ENCODE peak calls at places on chromosomes 2 and 18, in four cellular contexts. One of them, this sample, is unnamed.

GRCh38 chr2:237627463-237628321 is at the start of gene LRRFIP1:
- DNase-seq in thoracic aorta: no peak
- DNase-seq in mammary epithelial cell: no peak
- DNase-seq in IMR-90: no peak
- DNase-seq in this sample: peak

GRCh38 chr2:46148369-46148736 is 148.9 kb upstream of the EPAS1 start:
- DNase-seq in mammary epithelial cell: no peak
- DNase-seq in IMR-90: no peak
- DNase-seq in thoracic aorta: no peak
- DNase-seq in this sample: no peak

GRCh38 chr18:65567372-65567771 is 183.4 kb upstream of the CDH7 start:
- DNase-seq in mammary epithelial cell: no peak
- DNase-seq in IMR-90: no peak
- DNase-seq in thoracic aorta: no peak
- DNase-seq in this sample: no peak

GRCh38 chr18:35580748-35581534 is 599 bp upstream of the GALNT1 start:
- DNase-seq in IMR-90: peak
- DNase-seq in mammary epithelial cell: peak
- DNase-seq in thoracic aorta: no peak
- DNase-seq in this sample: peak

GRCh38 chr2:231483398-231484329 is 19.4 kb upstream of the NCL start:
- DNase-seq in thoracic aorta: no peak
- DNase-seq in mammary epithelial cell: no peak
- DNase-seq in IMR-90: no peak
- DNase-seq in this sample: peak

GRCh38 chr2:41933585-41934322 is 114.1 kb upstream of the PKDCC start:
- DNase-seq in mammary epithelial cell: peak
- DNase-seq in IMR-90: peak
- DNase-seq in thoracic aorta: no peak
- DNase-seq in this sample: peak

GRCh38 chr18:519019-519879 is 18.7 kb upstream of the COLEC12 start:
- DNase-seq in mammary epithelial cell: no peak
- DNase-seq in thoracic aorta: no peak
- DNase-seq in IMR-90: peak
- DNase-seq in this sample: peak

GRCh38 chr2:178990533-178991241 is 59.2 kb downstream of the CCDC141 start:
- DNase-seq in mammary epithelial cell: no peak
- DNase-seq in IMR-90: no peak
- DNase-seq in thoracic aorta: no peak
- DNase-seq in this sample: no peak

GRCh38 chr2:9102861-9103662 is 99.6 kb upstream of the MBOAT2 start:
- DNase-seq in mammary epithelial cell: peak
- DNase-seq in thoracic aorta: no peak
- DNase-seq in IMR-90: no peak
- DNase-seq in this sample: peak

GRCh38 chr2:196464311-196464710 is 175.2 kb upstream of the CCDC150 start:
- DNase-seq in mammary epithelial cell: no peak
- DNase-seq in thoracic aorta: no peak
- DNase-seq in IMR-90: peak
- DNase-seq in this sample: peak

GRCh38 chr2:196463706-196464105 is 175.8 kb upstream of the CCDC150 start:
- DNase-seq in IMR-90: no peak
- DNase-seq in mammary epithelial cell: no peak
- DNase-seq in thoracic aorta: no peak
- DNase-seq in this sample: no peak

GRCh38 chr2:196466581-196466980 is 172.9 kb upstream of the CCDC150 start:
- DNase-seq in mammary epithelial cell: no peak
- DNase-seq in IMR-90: no peak
- DNase-seq in thoracic aorta: no peak
- DNase-seq in this sample: no peak

GRCh38 chr2:196473617-196474016 is 165.9 kb upstream of the CCDC150 start:
- DNase-seq in IMR-90: no peak
- DNase-seq in mammary epithelial cell: no peak
- DNase-seq in thoracic aorta: no peak
- DNase-seq in this sample: no peak

DNA sequence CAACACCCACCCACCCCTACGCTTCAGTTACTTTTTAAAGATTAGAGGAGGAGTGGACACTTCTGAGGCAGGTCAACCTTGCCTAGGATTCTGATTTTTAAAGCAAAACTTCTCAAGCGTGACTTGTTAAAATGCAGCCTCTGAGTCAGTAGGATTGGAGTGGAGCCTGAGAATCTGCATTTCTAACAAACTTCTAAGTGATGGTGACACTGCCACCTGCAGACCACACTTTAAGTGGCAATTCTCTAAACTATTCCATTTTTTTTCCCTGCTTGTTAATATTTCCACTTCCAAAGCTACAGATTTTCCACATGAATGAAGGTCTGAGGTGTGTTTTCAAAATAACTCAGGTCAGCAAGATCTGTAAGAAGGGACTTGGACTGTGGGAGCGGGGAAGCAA is 171.1 kb upstream of the CCDC150 start:
- DNase-seq in thoracic aorta: no peak
- DNase-seq in IMR-90: no peak
- DNase-seq in mammary epithelial cell: no peak
- DNase-seq in this sample: no peak
- TF ChIP-seq CTCF in thoracic aorta: no peak
- TF ChIP-seq CTCF in IMR-90: peak
- TF ChIP-seq CTCF in mammary epithelial cell: no peak
- TF ChIP-seq CTCF in this sample: no peak

GRCh38 chr2:218401834-218402370 is 2.2 kb downstream of the CTDSP1 start:
- DNase-seq in mammary epithelial cell: no peak
- DNase-seq in thoracic aorta: no peak
- DNase-seq in IMR-90: no peak
- DNase-seq in this sample: no peak

GRCh38 chr2:218400167-218400929 is 680 bp downstream of the CTDSP1 start:
- DNase-seq in IMR-90: no peak
- DNase-seq in thoracic aorta: no peak
- DNase-seq in mammary epithelial cell: peak
- DNase-seq in this sample: peak

GRCh38 chr2:218399391-218400166 is at the start of gene CTDSP1:
- DNase-seq in mammary epithelial cell: peak
- DNase-seq in IMR-90: peak
- DNase-seq in thoracic aorta: peak
- DNase-seq in this sample: peak

GRCh38 chr2:218402491-218402901 is 2.8 kb downstream of the CTDSP1 start:
- DNase-seq in thoracic aorta: no peak
- DNase-seq in mammary epithelial cell: no peak
- DNase-seq in IMR-90: no peak
- DNase-seq in this sample: no peak

DNA sequence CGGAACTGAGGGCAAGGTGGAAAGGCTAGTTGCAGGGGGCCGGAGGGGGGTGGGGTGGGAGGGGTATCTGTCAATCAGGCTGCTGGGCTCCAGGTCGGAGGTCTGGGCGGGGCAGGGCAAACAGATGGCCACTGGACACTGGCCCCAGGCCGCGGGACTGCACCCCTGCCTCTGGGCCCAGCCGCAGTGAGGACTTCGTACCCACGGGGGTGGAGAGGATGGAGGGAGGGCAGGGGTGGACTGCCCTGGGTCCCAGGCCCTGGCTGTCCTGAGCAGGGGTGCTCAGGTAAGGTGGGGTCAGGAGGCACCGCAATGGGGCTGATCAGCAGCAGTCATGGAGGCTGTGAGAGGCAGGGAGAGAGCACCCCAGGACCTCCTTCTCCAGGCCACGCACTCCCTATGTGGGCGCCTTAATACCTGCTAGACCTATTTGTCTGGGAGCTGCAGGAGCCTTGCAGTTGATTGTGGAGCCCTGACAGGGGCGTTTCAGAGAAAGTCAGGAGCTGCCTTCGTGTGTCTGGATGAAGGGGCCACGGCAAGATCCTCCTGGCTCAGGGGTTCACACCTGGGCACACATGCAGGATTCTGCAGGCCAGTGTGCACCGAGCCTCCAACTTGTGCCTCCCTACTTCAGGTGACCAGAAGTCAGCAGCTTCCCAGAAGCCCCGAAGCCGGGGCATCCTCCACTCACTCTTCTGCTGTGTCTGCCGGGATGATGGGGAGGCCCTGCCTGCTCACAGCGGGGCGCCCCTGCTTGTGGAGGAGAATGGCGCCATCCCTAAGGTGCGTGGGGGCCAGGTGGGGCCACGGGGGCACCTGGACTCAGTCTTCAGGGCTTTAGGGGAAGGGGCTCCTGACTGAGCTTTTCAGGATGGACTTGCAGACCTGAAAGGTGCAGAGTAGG is 1.5 kb downstream of the CTDSP1 start:
- DNase-seq in mammary epithelial cell: no peak
- DNase-seq in thoracic aorta: no peak
- DNase-seq in IMR-90: no peak
- DNase-seq in this sample: no peak
- H3K4me3 ChIP-seq in mammary epithelial cell: peak
- H3K4me3 ChIP-seq in thoracic aorta: peak
- H3K4me3 ChIP-seq in IMR-90: peak
- H3K4me3 ChIP-seq in this sample: peak

GRCh38 chr2:25373269-25373981 is 31.7 kb upstream of the DNMT3A start:
- DNase-seq in mammary epithelial cell: peak
- DNase-seq in IMR-90: no peak
- DNase-seq in thoracic aorta: no peak
- DNase-seq in this sample: no peak
- TF ChIP-seq CTCF in mammary epithelial cell: no peak
- TF ChIP-seq CTCF in IMR-90: no peak
- TF ChIP-seq CTCF in thoracic aorta: no peak
- TF ChIP-seq CTCF in this sample: no peak

DNA sequence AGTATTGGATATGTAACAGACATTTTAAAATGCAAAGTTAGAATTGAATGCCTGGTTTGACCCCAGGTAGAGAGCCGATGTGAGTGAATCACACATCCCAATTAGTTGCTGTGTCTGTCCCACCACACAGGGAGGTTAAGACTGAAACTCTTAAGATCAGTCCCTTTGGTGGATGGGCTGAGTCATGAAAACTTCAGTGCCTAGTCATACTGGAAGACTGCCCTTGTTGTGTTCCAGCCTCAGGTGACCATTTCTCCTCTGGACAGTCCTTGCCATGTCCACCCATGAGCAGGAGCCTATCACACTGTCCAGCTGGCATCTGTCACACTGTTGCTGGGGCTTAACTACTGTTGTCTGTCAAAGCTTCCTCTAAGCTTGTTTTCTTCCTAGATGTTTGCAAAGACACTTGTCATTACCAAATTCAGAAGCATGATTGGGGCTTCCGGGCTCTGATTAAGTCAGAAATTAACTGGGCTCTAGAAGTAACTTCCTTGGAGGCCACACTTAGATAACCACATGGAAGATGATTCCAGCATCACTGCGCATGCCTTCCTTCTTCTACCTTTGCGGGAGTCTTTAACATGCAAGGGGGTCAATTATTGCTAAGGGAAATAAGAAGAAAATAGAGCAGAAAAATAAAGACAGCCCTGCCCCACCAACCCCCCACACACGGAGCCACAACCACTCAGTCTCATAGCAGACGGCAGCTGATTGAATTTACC is 21.3 kb downstream of the CYRIA start:
- DNase-seq in IMR-90: peak
- DNase-seq in thoracic aorta: no peak
- DNase-seq in mammary epithelial cell: peak
- DNase-seq in this sample: no peak
- H3K4me3 ChIP-seq in IMR-90: no peak
- H3K4me3 ChIP-seq in thoracic aorta: no peak
- H3K4me3 ChIP-seq in mammary epithelial cell: no peak
- H3K4me3 ChIP-seq in this sample: no peak

DNA sequence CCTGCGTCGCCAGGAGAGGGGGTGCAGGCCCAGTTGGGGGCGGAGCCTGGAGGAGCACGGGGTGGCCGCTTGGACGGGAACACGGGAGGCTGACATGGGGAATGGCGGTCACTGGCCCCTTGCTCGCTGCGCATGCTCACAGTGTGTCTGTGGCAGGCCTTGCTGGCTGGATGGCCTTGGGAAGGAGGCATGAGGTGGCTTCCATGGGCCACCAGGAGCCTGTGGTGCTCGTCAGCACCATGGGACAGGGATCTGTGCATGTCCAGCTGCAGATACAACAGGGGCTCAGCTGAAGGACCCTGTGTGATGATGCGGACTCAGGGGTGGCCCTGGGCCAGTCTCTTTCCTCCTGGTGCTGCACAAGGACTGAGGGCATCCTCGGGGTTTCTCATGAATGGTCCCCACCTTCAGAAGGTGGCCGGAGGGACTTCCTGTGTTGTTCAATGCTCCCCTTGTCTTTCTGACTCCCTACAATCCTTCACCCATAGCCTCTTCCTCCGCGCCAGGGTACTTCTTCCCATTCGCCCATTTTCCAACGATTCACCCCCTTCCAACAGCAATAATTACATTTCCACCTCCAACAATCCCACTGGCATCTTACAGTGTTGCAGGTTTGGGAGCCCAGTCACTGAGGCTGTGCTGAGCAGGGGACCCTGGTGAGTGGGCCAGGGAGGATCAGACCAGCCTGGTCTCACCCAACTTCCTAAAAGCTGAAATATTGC is 3.4 kb upstream of the SP140L start:
- DNase-seq in mammary epithelial cell: no peak
- DNase-seq in IMR-90: no peak
- DNase-seq in thoracic aorta: no peak
- DNase-seq in this sample: no peak
- TF ChIP-seq CTCF in mammary epithelial cell: no peak
- TF ChIP-seq CTCF in IMR-90: no peak
- TF ChIP-seq CTCF in thoracic aorta: no peak
- TF ChIP-seq CTCF in this sample: no peak

This sample was measured in fibroblast of villous mesenchyme.